ENCODE peak calls at places on chromosomes 3 and 15, in six cellular contexts. C is SK-N-SH, A is suprapubic skin, S is GM12891, V is transverse colon, U is GM23338. E is an unnamed sample.
A peak's percentile ranks its signal among the peaks of the same experiment; 100 is the strongest.

GRCh38 chr3:122356402-122356801 is 26.6 kb downstream of the MIX23 start:
- DNase-seq in V (peak; percentile 78), A (no peak), C (peak; percentile 39), U (peak; percentile 75), S (peak; percentile 13), E (no peak)

GRCh38 chr3:105353485-105354161 is 13.1 kb upstream of the ALCAM start:
- DNase-seq in V (no peak), C (no peak), S (no peak), U (peak; percentile 72), A (no peak), E (no peak)

GRCh38 chr3:54936561-54936960 is 8.7 kb upstream of the LRTM1 start:
- DNase-seq in C (no peak), V (no peak), A (no peak), U (no peak), S (no peak), E (no peak)

GRCh38 chr3:72560857-72561675 is 287.2 kb downstream of the SHQ1 start:
- DNase-seq in S (no peak), U (peak; percentile 48), A (no peak), C (no peak), V (no peak), E (no peak)

GRCh38 chr3:43248194-43248593 is 38.1 kb upstream of the SNRK start:
- DNase-seq in S (no peak), U (no peak), C (no peak), V (no peak), A (no peak), E (no peak)

GRCh38 chr15:44317423-44317822 is 28.9 kb downstream of the GOLM2 start:
- DNase-seq in S (no peak), A (no peak), U (peak; percentile 43), V (no peak), C (no peak), E (no peak)

GRCh38 chr3:193701896-193702644 is 109.1 kb downstream of the OPA1 start:
- DNase-seq in S (no peak), C (no peak), A (no peak), U (peak; percentile 31), V (no peak), E (no peak)

GRCh38 chr3:63900459-63900858 is 11.7 kb downstream of the SCAANT1 start:
- DNase-seq in U (no peak), C (peak; percentile 58), V (no peak), S (no peak), A (no peak), E (no peak)

GRCh38 chr3:114308830-114309229 is 15.0 kb downstream of the TIGIT start:
- DNase-seq in V (peak; percentile 33), C (no peak), U (no peak), S (no peak), A (no peak), E (no peak)

GRCh38 chr3:188345223-188345622 is 191.3 kb downstream of the LPP start:
- DNase-seq in U (no peak), S (no peak), C (no peak), A (no peak), V (no peak), E (no peak)
- TF ChIP-seq POLR2AphosphoS5 in U (no peak), S (no peak), C (no peak), A (no peak), V (no peak), E (peak; percentile 21)

DNA sequence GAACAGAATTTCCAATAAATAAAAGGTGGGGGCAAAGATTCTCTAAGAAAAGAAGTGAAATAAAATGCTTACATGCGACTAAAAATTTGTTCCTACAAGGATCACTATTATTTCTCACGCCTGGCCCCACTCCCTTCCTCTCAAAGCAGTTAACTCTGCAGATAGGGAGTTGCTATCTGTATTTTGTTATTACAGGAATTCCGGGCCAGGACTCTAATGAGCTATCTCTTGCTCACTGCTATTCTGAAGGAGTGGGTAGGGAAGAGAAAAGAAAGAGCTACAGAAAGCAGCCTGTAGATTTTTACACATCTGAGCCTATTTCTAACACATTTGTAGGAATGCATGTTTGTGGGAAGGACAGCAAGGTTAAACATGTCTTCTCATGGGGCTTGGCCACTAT is 140.4 kb downstream of the PCCB start:
- DNase-seq in S (no peak), V (no peak), A (no peak), C (no peak), U (no peak), E (no peak)
- TF ChIP-seq POLR2AphosphoS5 in S (no peak), V (no peak), A (no peak), C (no peak), U (no peak), E (no peak)

DNA sequence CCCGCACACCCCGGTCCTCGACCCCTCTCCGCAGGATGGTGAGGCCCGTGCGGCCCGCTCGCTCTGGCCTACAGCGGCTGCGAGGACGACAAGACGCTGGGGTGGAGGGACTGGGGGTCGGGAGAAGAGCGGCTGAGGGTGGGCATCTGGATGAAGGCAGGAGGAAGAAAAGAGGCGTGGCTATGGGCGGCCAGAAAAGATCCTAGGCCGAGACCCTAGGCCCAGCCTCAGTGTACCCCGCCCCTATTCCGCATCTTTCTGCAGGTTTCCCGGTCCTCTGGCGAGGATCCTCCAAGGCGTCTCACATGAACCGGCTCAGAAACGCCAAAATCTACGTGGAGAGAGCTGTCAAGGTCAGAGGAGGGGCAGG is 280 bp downstream of the TTLL3 start:
- DNase-seq in C (no peak), V (no peak), A (no peak), S (no peak), U (peak; percentile 72), E (no peak)
- TF ChIP-seq POLR2AphosphoS5 in C (no peak), V (no peak), A (no peak), S (peak; percentile 34), U (no peak), E (no peak)

GRCh38 chr3:125061646-125062045 is 5.8 kb upstream of the HEG1 start:
- DNase-seq in A (no peak), V (no peak), C (no peak), U (no peak), S (no peak), E (no peak)

GRCh38 chr3:125058959-125059358 is 3.2 kb upstream of the HEG1 start:
- DNase-seq in C (no peak), V (no peak), S (no peak), A (no peak), U (peak; percentile 38), E (no peak)

GRCh38 chr3:125061170-125061569 is 5.4 kb upstream of the HEG1 start:
- DNase-seq in S (no peak), A (no peak), V (no peak), C (no peak), U (no peak), E (no peak)

GRCh38 chr3:125059488-125060245 is 3.9 kb upstream of the HEG1 start:
- DNase-seq in A (no peak), S (no peak), V (no peak), U (peak; percentile 34), C (no peak), E (no peak)

DNA sequence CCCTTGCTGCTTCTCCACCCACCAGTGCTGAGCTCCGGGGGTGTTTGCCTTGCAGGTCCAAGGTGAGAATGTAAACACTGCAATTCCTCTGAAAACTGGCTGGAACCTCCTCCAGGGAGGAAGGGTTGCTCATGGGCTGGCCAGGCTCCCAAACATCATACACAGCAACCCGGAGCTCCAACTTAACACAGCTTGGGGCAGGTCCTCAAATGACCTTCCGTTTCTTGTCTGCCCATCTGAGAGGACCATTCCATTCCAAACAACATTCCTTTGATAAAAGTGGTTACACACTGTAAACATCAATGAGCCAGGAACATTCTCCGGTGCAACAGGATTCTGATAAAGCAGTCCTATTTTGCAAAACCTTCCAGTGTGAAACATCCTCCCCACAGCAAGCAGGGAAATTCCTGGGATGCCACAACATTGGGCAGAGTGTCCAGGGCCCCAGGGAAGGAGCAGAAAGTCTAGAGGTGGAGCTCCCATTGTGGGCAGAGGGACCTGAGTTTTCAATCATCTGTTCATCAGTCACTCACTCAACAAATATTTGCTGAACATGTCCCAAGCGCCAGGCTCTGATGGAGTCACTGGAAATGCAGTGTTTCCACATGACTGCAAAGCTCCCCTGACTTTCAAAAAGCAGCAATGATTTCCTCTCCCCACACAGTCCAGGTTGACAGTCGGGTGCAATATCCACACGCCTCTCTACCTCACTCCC is 7.3 kb upstream of the HEG1 start:
- DNase-seq in S (no peak), U (no peak), C (no peak), V (no peak), A (no peak), E (no peak)
- TF ChIP-seq POLR2AphosphoS5 in S (no peak), U (no peak), C (no peak), V (peak; percentile 8), A (no peak), E (no peak)

GRCh38 chr15:96043586-96044171 is 286.8 kb upstream of the NR2F2 start:
- DNase-seq in S (no peak), V (no peak), C (no peak), U (no peak), A (no peak), E (no peak)

GRCh38 chr15:96049323-96049722 is 281.2 kb upstream of the NR2F2 start:
- DNase-seq in S (no peak), A (no peak), C (no peak), U (no peak), V (no peak), E (no peak)

GRCh38 chr15:96046620-96047240 is 283.8 kb upstream of the NR2F2 start:
- DNase-seq in S (no peak), C (no peak), U (peak; percentile 5), A (no peak), V (no peak), E (no peak)

GRCh38 chr15:96049766-96050165 is 280.7 kb upstream of the NR2F2 start:
- DNase-seq in S (no peak), A (no peak), U (no peak), C (no peak), V (no peak), E (no peak)

DNA sequence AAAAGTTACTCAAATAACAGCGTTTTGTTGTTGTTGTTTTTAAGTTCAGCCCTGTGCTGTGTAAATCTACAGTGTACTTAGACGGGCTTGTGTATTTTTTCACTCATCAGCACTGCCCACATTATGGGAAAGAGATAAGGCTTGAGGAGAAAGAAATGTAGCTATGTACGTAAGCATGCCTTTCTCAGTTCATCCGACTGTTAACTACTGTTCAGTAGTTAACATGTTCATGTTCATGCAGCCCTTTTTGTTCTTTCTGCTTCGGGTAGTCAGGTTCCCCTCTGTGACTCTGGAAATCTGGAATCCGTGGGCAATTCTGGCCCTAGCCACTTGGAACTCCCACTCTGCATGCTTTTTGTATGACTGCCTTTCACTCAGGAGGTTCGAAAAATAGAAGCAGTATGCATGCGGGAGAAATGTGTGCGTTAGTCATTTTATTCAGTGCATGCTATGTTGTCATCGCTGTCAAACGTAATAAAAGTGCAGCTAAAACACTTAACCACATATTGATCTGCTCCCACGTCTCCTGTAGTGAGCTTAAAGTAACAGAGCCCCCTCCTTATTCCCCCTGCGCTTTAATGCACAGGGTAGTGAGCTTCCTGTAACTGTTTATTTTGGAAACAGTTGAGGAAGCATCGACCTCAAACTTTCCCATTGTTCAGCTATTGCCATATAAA is 283.1 kb upstream of the NR2F2 start:
- DNase-seq in V (no peak), U (no peak), S (no peak), C (no peak), A (no peak), E (no peak)
- TF ChIP-seq POLR2AphosphoS5 in V (no peak), U (no peak), S (no peak), C (no peak), A (no peak), E (no peak)